ENCODE peak calls at places on chromosomes 11 and 22, in ten cellular contexts. K, L, F, N, J, X, R, E, Z and V are unnamed samples.

GRCh38 chr22:29625090-29625825 is 21.8 kb downstream of the NF2 start:
- DNase-seq in K (peak; percentile 83), L (peak; percentile 88), F (peak; percentile 83), N (no peak), J (peak; percentile 69), X (peak; percentile 36), R (peak; percentile 79), E (peak; percentile 59), Z (peak; percentile 85), V (no peak)

GRCh38 chr11:60145677-60146076 is 37.2 kb downstream of the MS4A6A start:
- DNase-seq in K (no peak), L (no peak), F (no peak), N (no peak), J (no peak), X (no peak), R (no peak), E (no peak), Z (no peak), V (no peak)

GRCh38 chr11:67483901-67484665 is 1.3 kb downstream of the AIP start:
- DNase-seq in K (no peak), L (no peak), F (no peak), N (peak; percentile 65), J (no peak), X (no peak), R (no peak), E (no peak), Z (no peak), V (no peak)

GRCh38 chr11:72228229-72228843 is 3.8 kb downstream of the INPPL1 start:
- DNase-seq in K (no peak), L (no peak), F (peak; percentile 46), N (peak; percentile 73), J (no peak), X (no peak), R (no peak), E (no peak), Z (no peak), V (no peak)

GRCh38 chr11:111531156-111531555 is 9.4 kb upstream of the LAYN start:
- DNase-seq in K (peak; percentile 59), L (peak; percentile 33), F (peak; percentile 52), N (no peak), J (no peak), X (no peak), R (no peak), E (no peak), Z (peak; percentile 67), V (no peak)

GRCh38 chr11:86101493-86101892 is 32.6 kb upstream of the PICALM start:
- DNase-seq in K (peak; percentile 72), L (peak; percentile 49), F (peak; percentile 66), N (no peak), J (peak; percentile 33), X (no peak), R (no peak), E (no peak), Z (peak; percentile 54), V (no peak)

GRCh38 chr11:119612814-119613213 is 116.2 kb downstream of the NECTIN1 start:
- DNase-seq in K (no peak), L (no peak), F (no peak), N (no peak), J (no peak), X (no peak), R (no peak), E (no peak), Z (no peak), V (no peak)

GRCh38 chr11:73335204-73335923 is 27.3 kb downstream of the ARHGEF17 start:
- DNase-seq in K (peak; percentile 94), L (peak; percentile 84), F (peak; percentile 84), N (peak; percentile 92), J (peak; percentile 73), X (peak; percentile 83), R (peak; percentile 87), E (peak; percentile 72), Z (peak; percentile 82), V (no peak)

GRCh38 chr11:45054956-45055355 is 91.5 kb upstream of the PRDM11 start:
- DNase-seq in K (no peak), L (no peak), F (no peak), N (no peak), J (no peak), X (no peak), R (no peak), E (no peak), Z (no peak), V (no peak)

DNA sequence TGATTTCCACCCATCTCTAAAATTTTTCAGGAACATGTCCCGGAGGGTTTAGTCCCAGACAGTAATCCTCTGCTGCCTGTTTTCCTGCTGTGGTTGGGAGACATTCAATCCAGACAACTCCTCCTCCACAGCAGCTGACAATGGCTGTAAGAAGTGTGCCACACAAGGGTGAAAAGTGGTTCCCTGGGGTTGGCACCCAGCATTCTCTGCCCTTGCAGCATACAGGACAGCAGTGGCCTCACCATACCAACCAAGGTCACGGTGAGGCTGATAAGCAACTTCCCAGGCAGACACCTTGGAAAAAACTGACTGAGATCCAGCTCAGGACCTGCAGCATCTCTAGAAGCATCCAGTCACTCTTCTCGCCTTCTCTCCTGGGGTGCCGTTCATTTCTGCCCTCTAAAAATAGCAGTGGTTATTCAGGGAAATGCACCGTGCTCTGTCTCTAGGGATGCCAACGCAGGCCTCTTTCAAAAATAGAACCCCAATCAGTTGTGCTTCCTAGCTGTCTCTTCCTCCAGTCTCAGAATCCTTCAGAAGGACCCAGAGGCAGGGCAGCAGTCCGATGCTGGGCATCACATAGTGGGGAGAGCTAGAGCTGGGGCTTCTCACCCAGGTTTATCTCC is 241.0 kb downstream of the TENM4 start:
- DNase-seq in K (no peak), L (no peak), F (no peak), N (no peak), J (no peak), X (no peak), R (no peak), E (no peak), Z (no peak), V (no peak)
- H3K4me3 ChIP-seq in K (no peak overlapping the region), L (no peak overlapping the region), F (no peak overlapping the region), N (no peak overlapping the region), J (no peak overlapping the region), X (no peak overlapping the region), R (no peak overlapping the region), E (no peak overlapping the region), Z (no peak overlapping the region), V (no peak overlapping the region)

DNA sequence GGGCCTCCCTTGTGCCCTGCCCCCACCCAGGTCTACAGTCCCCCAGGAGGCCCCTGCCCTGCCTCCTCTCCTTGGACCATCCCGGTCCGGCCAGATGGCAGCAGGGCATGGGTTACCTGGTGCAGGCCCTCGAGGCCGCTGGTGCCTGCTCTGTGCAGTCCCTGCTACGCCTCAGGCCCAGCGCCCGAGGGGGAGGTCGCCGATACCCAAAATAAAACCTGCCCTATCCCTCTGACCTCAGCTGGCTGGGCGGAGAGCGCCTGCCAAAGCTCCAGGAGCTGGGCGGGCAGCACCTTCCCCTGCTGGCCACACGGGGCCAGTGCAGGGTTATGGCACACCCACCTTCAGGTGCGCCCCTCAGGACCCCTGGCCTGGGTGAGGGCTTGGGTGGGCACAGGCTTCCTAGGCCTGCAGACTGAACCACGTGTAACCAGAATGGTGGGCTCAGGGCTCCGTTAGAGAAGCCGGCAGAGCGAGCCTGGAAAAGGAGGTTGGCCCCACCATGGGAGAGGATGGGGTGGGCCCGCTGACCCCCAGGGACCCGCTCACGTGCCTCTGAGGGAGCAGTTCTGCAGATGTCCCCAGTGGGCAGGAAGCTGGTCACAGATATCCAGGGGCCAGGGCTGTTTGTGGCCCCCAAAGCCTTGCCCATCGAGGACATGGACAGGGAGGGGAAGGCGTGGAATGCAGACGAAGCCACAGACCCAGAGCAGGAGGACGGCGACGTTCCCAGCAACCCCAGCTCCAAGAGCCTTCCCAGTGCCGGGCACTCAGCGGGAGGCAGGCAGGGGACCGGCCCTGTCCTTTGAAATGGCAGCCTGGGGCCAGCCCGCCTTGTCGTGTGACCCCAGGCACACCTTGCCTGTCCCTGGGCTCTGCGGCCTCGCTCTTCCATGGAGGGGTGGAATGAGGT is 1.7 kb upstream of the TNNT3 start:
- DNase-seq in K (no peak), L (no peak), F (no peak), N (peak; percentile 72), J (no peak), X (no peak), R (no peak), E (no peak), Z (no peak), V (no peak)
- TF ChIP-seq CTCF in K (peak; percentile 55), L (peak; percentile 43), F (peak; percentile 43), N (peak; percentile 61), J (no peak), X (no peak), R (peak; percentile 68), E (no peak), Z (no peak), V (peak; percentile 16)

DNA sequence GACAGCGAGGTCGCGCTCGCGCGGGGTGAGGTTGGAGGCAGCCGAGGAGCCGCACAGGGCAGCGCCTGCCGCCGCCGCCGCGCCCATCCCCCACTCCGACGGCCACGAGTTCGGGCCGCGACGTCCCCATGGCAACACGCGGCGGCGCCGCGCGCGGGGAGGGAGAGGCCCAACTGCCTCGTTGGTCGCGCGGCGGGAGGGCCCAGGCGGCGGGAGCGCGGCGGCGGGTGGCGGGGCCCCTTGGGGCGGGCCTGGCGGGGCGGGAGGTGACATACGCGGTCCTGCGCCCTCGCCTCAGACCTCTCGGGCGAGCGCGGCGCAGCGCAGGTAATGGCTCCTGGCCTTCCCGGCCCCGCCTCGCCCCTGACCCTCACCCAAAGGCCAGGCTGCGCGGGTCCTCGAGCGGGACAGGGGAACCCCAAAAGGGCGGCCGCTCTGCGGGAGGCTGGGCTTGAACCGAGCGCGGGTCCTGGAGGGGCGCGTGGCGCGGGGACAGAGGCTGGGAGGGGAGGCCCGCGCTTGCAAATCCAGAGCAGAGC is at the start of gene DEUP1:
- DNase-seq in K (peak; percentile 22), L (peak; percentile 9), F (no peak), N (peak; percentile 87), J (no peak), X (peak; percentile 41), R (no peak), E (peak; percentile 50), Z (no peak), V (no peak)
- H3K4me3 ChIP-seq in K (peak within 1 kb of the TSS; percentile 50), L (peak within 1 kb of the TSS; percentile 34), F (peak within 1 kb of the TSS; percentile 10), N (peak within 1 kb of the TSS; percentile 44), J (peak within 1 kb of the TSS; percentile 53), X (peak within 1 kb of the TSS; percentile 24), R (no peak within 1 kb of the TSS), E (peak within 1 kb of the TSS; percentile 24), Z (no peak within 1 kb of the TSS), V (peak within 1 kb of the TSS; percentile 25)

GRCh38 chr11:31872074-31872440 is 60.9 kb upstream of the PAX6 start:
- DNase-seq in K (peak; percentile 78), L (no peak), F (no peak), N (no peak), J (no peak), X (no peak), R (no peak), E (no peak), Z (peak; percentile 8), V (no peak)

GRCh38 chr11:31874631-31875191 is 63.6 kb upstream of the PAX6 start:
- DNase-seq in K (no peak), L (no peak), F (no peak), N (no peak), J (no peak), X (no peak), R (no peak), E (no peak), Z (no peak), V (no peak)

GRCh38 chr11:31873115-31873514 is 62.0 kb upstream of the PAX6 start:
- DNase-seq in K (no peak), L (no peak), F (no peak), N (no peak), J (no peak), X (no peak), R (no peak), E (no peak), Z (no peak), V (no peak)

GRCh38 chr11:31871310-31872073 is 60.4 kb upstream of the PAX6 start:
- DNase-seq in K (no peak), L (no peak), F (no peak), N (no peak), J (no peak), X (no peak), R (no peak), E (no peak), Z (no peak), V (no peak)

GRCh38 chr11:31870609-31871309 is 59.6 kb upstream of the PAX6 start:
- DNase-seq in K (peak; percentile 67), L (peak; percentile 32), F (peak; percentile 36), N (peak; percentile 54), J (peak; percentile 48), X (peak; percentile 32), R (peak; percentile 52), E (peak; percentile 23), Z (peak; percentile 33), V (no peak)
- TF ChIP-seq CTCF in K (peak; percentile 81), L (peak; percentile 85), F (peak; percentile 65), N (peak; percentile 47), J (peak; percentile 82), X (peak; percentile 20), R (peak; percentile 81), E (peak; percentile 41), Z (peak; percentile 71), V (peak; percentile 75)